ENCODE peak calls at places on chromosomes 4 and X, in ten cellular contexts. V, S, K, J, R, T, H, Z, O and N are unnamed samples.

GRCh38 chr4:184472540-184473264 is 1.6 kb downstream of the IRF2 start:
- DNase-seq in V (peak; percentile 82), S (no peak), K (peak; percentile 76), J (peak; percentile 64), R (peak; percentile 19), T (peak; percentile 30), H (peak; percentile 60), Z (peak; percentile 76), O (peak; percentile 66), N (peak; percentile 67)

GRCh38 chr4:72302981-72303704 is 265.9 kb downstream of the ADAMTS3 start:
- DNase-seq in V (peak; percentile 59), S (no peak), K (peak; percentile 54), J (peak; percentile 77), R (peak; percentile 10), T (peak; percentile 18), H (peak; percentile 67), Z (peak; percentile 6), O (peak; percentile 50), N (peak; percentile 38)

GRCh38 chr4:81136161-81136910 is 78.7 kb downstream of the PRKG2 start:
- DNase-seq in V (no peak), S (peak; percentile 85), K (peak; percentile 1), J (no peak), R (no peak), T (no peak), H (peak; percentile 85), Z (no peak), O (peak; percentile 38), N (no peak)

GRCh38 chr4:40164459-40164858 is 32.4 kb upstream of the RHOH start:
- DNase-seq in V (no peak), S (no peak), K (no peak), J (no peak), R (no peak), T (no peak), H (no peak), Z (no peak), O (no peak), N (no peak)

GRCh38 chr4:82217986-82218715 is 155.6 kb downstream of the HNRNPD start:
- DNase-seq in V (no peak), S (no peak), K (peak; percentile 13), J (no peak), R (no peak), T (no peak), H (peak; percentile 14), Z (no peak), O (no peak), N (no peak)

GRCh38 chr4:126701756-126702155 is 931.0 kb upstream of the INTU start:
- DNase-seq in V (no peak), S (no peak), K (peak; percentile 55), J (no peak), R (no peak), T (no peak), H (no peak), Z (no peak), O (no peak), N (peak; percentile 80)

GRCh38 chrX:134460005-134460860 is at the start of gene HPRT1:
- DNase-seq in V (peak; percentile 64), S (peak; percentile 25), K (peak; percentile 81), J (peak; percentile 88), R (peak; percentile 61), T (peak; percentile 53), H (peak; percentile 77), Z (peak; percentile 85), O (peak; percentile 71), N (peak; percentile 67)

GRCh38 chrX:33892670-33893069 is 239.4 kb downstream of the FAM47A start:
- DNase-seq in V (no peak), S (no peak), K (no peak), J (no peak), R (no peak), T (no peak), H (no peak), Z (no peak), O (no peak), N (no peak)

GRCh38 chrX:43436497-43436896 is 219.6 kb upstream of the MAOA start:
- DNase-seq in V (no peak), S (no peak), K (no peak), J (no peak), R (no peak), T (no peak), H (no peak), Z (no peak), O (no peak), N (no peak)

GRCh38 chrX:153724252-153725038 is at the start of the genes ABCD1 and BCAP31:
- DNase-seq in V (peak; percentile 85), S (peak; percentile 64), K (peak; percentile 86), J (peak; percentile 95), R (peak; percentile 83), T (peak; percentile 78), H (peak; percentile 85), Z (peak; percentile 95), O (peak; percentile 80), N (peak; percentile 83)

GRCh38 chr4:140236649-140237160 is 82.7 kb upstream of the MAML3 start:
- DNase-seq in V (no peak), S (no peak), K (no peak), J (no peak), R (no peak), T (no peak), H (no peak), Z (no peak), O (no peak), N (no peak)

GRCh38 chrX:154029439-154029838 is 9.7 kb upstream of the IRAK1 start:
- DNase-seq in V (no peak), S (no peak), K (no peak), J (no peak), R (no peak), T (no peak), H (no peak), Z (no peak), O (no peak), N (no peak)

GRCh38 chr4:52997132-52997416 is 135.0 kb downstream of the RASL11B start:
- DNase-seq in V (no peak), S (no peak), K (no peak), J (no peak), R (no peak), T (no peak), H (peak; percentile 42), Z (no peak), O (no peak), N (peak; percentile 8)

GRCh38 chrX:72142094-72142843 is 10.6 kb upstream of the RTL5 start:
- DNase-seq in V (no peak), S (no peak), K (no peak), J (peak; percentile 35), R (no peak), T (no peak), H (no peak), Z (no peak), O (no peak), N (no peak)

GRCh38 chrX:2817036-2817435 is 11.7 kb upstream of the GYG2 start:
- DNase-seq in V (no peak), S (no peak), K (no peak), J (no peak), R (no peak), T (no peak), H (no peak), Z (no peak), O (no peak), N (no peak)

GRCh38 chrX:50452782-50453181 is 17.8 kb downstream of the DGKK start:
- DNase-seq in V (no peak), S (no peak), K (no peak), J (no peak), R (no peak), T (no peak), H (no peak), Z (no peak), O (no peak), N (no peak)

GRCh38 chr4:14100349-14100748 is 472.8 kb upstream of the BOD1L1 start:
- DNase-seq in V (no peak), S (no peak), K (no peak), J (no peak), R (no peak), T (no peak), H (peak; percentile 16), Z (no peak), O (no peak), N (no peak)

GRCh38 chrX:139563251-139563650 is 32.7 kb downstream of the F9 start:
- DNase-seq in V (no peak), S (no peak), K (no peak), J (no peak), R (no peak), T (no peak), H (no peak), Z (no peak), O (peak; percentile 3), N (no peak)

GRCh38 chr4:1806223-1806564 is 13.1 kb downstream of the FGFR3 start:
- DNase-seq in V (no peak), S (no peak), K (no peak), J (no peak), R (no peak), T (no peak), H (no peak), Z (no peak), O (no peak), N (no peak)